ENCODE peak calls at places on chromosomes 11 and 22, in five cellular contexts. T is activated CD4-positive, CD25-positive, alpha-beta regulatory T cell treated with anti-CD3 and anti-CD28 coated beads, Interleukin-2, amount 50 U/mL, for 16 hours; D is HT1080; V is cardiac septum; U is heart right ventricle. E is an unnamed sample.
A peak's percentile ranks its signal among the peaks of the same experiment; 100 is the strongest.

GRCh38 chr11:44766972-44767278 is 40.2 kb downstream of the TSPAN18 start:
- DNase-seq in D (no peak), T (no peak), U (peak; percentile 67), V (peak; percentile 73), E (no peak)

GRCh38 chr22:50507991-50508884 is at the start of gene NCAPH2:
- DNase-seq in V (peak; percentile 98), D (peak; percentile 89), U (peak; percentile 95), T (peak; percentile 98), E (peak; percentile 95)

GRCh38 chr22:23070418-23071162 is at the start of gene GNAZ:
- DNase-seq in T (no peak), D (no peak), V (peak; percentile 66), U (no peak), E (peak; percentile 38)

GRCh38 chr11:64249563-64250405 is 1.5 kb upstream of the PLCB3 start:
- DNase-seq in T (no peak), V (no peak), D (no peak), U (no peak), E (no peak)

GRCh38 chr22:27203276-27203660 is 545.9 kb downstream of the MIAT start:
- DNase-seq in D (no peak), V (no peak), U (no peak), T (no peak), E (no peak)

GRCh38 chr11:132402056-132402684 is 1031.8 kb downstream of the NTM start:
- DNase-seq in D (peak; percentile 79), U (peak; percentile 17), V (no peak), T (peak; percentile 3), E (peak; percentile 6)

GRCh38 chr22:17692841-17693240 is 54.3 kb downstream of the BCL2L13 start:
- DNase-seq in D (no peak), T (no peak), U (no peak), V (no peak), E (no peak)

GRCh38 chr11:70934999-70935768 is 317.2 kb downstream of the SHANK2 start:
- DNase-seq in U (no peak), V (no peak), T (no peak), D (peak; percentile 7), E (no peak)

GRCh38 chr11:75475767-75476650 is 43.0 kb upstream of the KLHL35 start:
- DNase-seq in D (peak; percentile 55), T (no peak), U (peak; percentile 39), V (no peak), E (peak; percentile 50)

GRCh38 chr11:107301886-107302285 is 155.7 kb downstream of the CWF19L2 start:
- DNase-seq in V (no peak), T (no peak), D (no peak), U (no peak), E (no peak)

GRCh38 chr22:32837803-32838202 is 36.3 kb downstream of the TIMP3 start:
- DNase-seq in V (no peak), U (no peak), D (no peak), T (no peak), E (no peak)

GRCh38 chr22:46381142-46381541 is 45.6 kb downstream of the TRMU start:
- DNase-seq in U (no peak), V (no peak), T (no peak), D (peak; percentile 41), E (no peak)

GRCh38 chr11:116990061-116990473 is 108.2 kb downstream of the SIK3 start:
- DNase-seq in V (no peak), D (peak; percentile 68), U (peak; percentile 17), T (no peak), E (no peak)

GRCh38 chr11:130269544-130269943 is 45.2 kb downstream of the ZBTB44 start:
- DNase-seq in T (no peak), D (no peak), U (no peak), V (no peak), E (no peak)

GRCh38 chr22:29879738-29880137 is 3.2 kb upstream of the MTMR3 start:
- DNase-seq in D (peak; percentile 41), U (no peak), T (no peak), V (no peak), E (no peak)

GRCh38 chr11:30878400-30878799 is 292.2 kb upstream of the MPPED2 start:
- DNase-seq in U (no peak), T (no peak), V (no peak), D (no peak), E (no peak)

GRCh38 chr11:117026593-117027330 is 71.5 kb downstream of the SIK3 start:
- DNase-seq in U (no peak), T (no peak), D (peak; percentile 58), V (no peak), E (no peak)